ENCODE peak calls at places on chromosomes 2 and 18, in five cellular contexts. One of them, this sample, is unnamed.
A peak's percentile ranks its signal among the peaks of the same experiment; 100 is the strongest.

GRCh38 chr2:197037863-197038398 is 111.4 kb upstream of the PGAP1 start:
- DNase-seq in GM20000: no peak
- DNase-seq in GM12892: no peak
- DNase-seq in HFFc6: peak; percentile 6
- DNase-seq in GM06990: no peak
- DNase-seq in this sample: peak; percentile 10

GRCh38 chr2:236940497-236940896 is 145.2 kb upstream of the COPS8 start:
- DNase-seq in GM20000: no peak
- DNase-seq in GM12892: no peak
- DNase-seq in HFFc6: no peak
- DNase-seq in GM06990: no peak
- DNase-seq in this sample: no peak

GRCh38 chr18:48181132-48181823 is 227.9 kb downstream of the ZBTB7C start:
- DNase-seq in GM20000: no peak
- DNase-seq in GM12892: no peak
- DNase-seq in HFFc6: no peak
- DNase-seq in GM06990: no peak
- DNase-seq in this sample: no peak

GRCh38 chr18:36711813-36712444 is 116.9 kb downstream of the TPGS2 start:
- DNase-seq in GM20000: no peak
- DNase-seq in GM12892: no peak
- DNase-seq in HFFc6: peak; percentile 84
- DNase-seq in GM06990: no peak
- DNase-seq in this sample: peak; percentile 86

GRCh38 chr18:38362286-38362792 is 796.7 kb upstream of the CELF4 start:
- DNase-seq in GM20000: no peak
- DNase-seq in GM12892: no peak
- DNase-seq in HFFc6: no peak
- DNase-seq in GM06990: no peak
- DNase-seq in this sample: no peak

GRCh38 chr2:98505311-98505808 is 60.7 kb downstream of the INPP4A start:
- DNase-seq in GM20000: no peak
- DNase-seq in GM12892: no peak
- DNase-seq in HFFc6: no peak
- DNase-seq in GM06990: no peak
- DNase-seq in this sample: peak; percentile 48

GRCh38 chr2:96548558-96549465 is 12.3 kb downstream of the ARID5A start:
- DNase-seq in GM20000: no peak
- DNase-seq in GM12892: no peak
- DNase-seq in HFFc6: no peak
- DNase-seq in GM06990: no peak
- DNase-seq in this sample: no peak

GRCh38 chr2:84958135-84959044 is 12.6 kb upstream of the KCMF1 start:
- DNase-seq in GM20000: no peak
- DNase-seq in GM12892: no peak
- DNase-seq in HFFc6: peak; percentile 93
- DNase-seq in GM06990: no peak
- DNase-seq in this sample: peak; percentile 100

GRCh38 chr2:53913721-53914120 is 54.0 kb upstream of the GPR75 start:
- DNase-seq in GM20000: peak; percentile 41
- DNase-seq in GM12892: peak; percentile 1
- DNase-seq in HFFc6: peak; percentile 25
- DNase-seq in GM06990: peak; percentile 4
- DNase-seq in this sample: peak; percentile 64

GRCh38 chr2:216108310-216108966 is 710 bp upstream of the XRCC5 start:
- DNase-seq in GM20000: no peak
- DNase-seq in GM12892: no peak
- DNase-seq in HFFc6: no peak
- DNase-seq in GM06990: no peak
- DNase-seq in this sample: peak; percentile 22

GRCh38 chr2:190678444-190679162 is 29.7 kb downstream of the NAB1 start:
- DNase-seq in GM20000: peak; percentile 46
- DNase-seq in GM12892: no peak
- DNase-seq in HFFc6: no peak
- DNase-seq in GM06990: peak; percentile 72
- DNase-seq in this sample: no peak

GRCh38 chr2:15954761-15955160 is 14.4 kb downstream of the MYCN start:
- DNase-seq in GM20000: no peak
- DNase-seq in GM12892: no peak
- DNase-seq in HFFc6: no peak
- DNase-seq in GM06990: no peak
- DNase-seq in this sample: no peak

GRCh38 chr2:62293490-62294212 is 97.7 kb downstream of the B3GNT2 start:
- DNase-seq in GM20000: no peak
- DNase-seq in GM12892: no peak
- DNase-seq in HFFc6: no peak
- DNase-seq in GM06990: peak; percentile 41
- DNase-seq in this sample: peak; percentile 96

GRCh38 chr2:101596346-101596745 is 101.2 kb upstream of the MAP4K4 start:
- DNase-seq in GM20000: no peak
- DNase-seq in GM12892: no peak
- DNase-seq in HFFc6: no peak
- DNase-seq in GM06990: no peak
- DNase-seq in this sample: peak; percentile 84

GRCh38 chr18:63220903-63221302 is 98.7 kb downstream of the BCL2 start:
- DNase-seq in GM20000: no peak
- DNase-seq in GM12892: no peak
- DNase-seq in HFFc6: no peak
- DNase-seq in GM06990: no peak
- DNase-seq in this sample: no peak

GRCh38 chr2:208373460-208374089 is 33.0 kb upstream of the PTH2R start:
- DNase-seq in GM20000: peak; percentile 70
- DNase-seq in GM12892: peak; percentile 25
- DNase-seq in HFFc6: peak; percentile 51
- DNase-seq in GM06990: no peak
- DNase-seq in this sample: peak; percentile 58

GRCh38 chr2:99476629-99477028 is 13.2 kb downstream of the REV1 start:
- DNase-seq in GM20000: no peak
- DNase-seq in GM12892: no peak
- DNase-seq in HFFc6: no peak
- DNase-seq in GM06990: no peak
- DNase-seq in this sample: no peak

GRCh38 chr18:43543236-43543635 is 265.9 kb upstream of the SYT4 start:
- DNase-seq in GM20000: no peak
- DNase-seq in GM12892: no peak
- DNase-seq in HFFc6: no peak
- DNase-seq in GM06990: no peak
- DNase-seq in this sample: no peak

GRCh38 chr2:164933751-164934189 is 21.6 kb downstream of the SLC38A11 start:
- DNase-seq in GM20000: no peak
- DNase-seq in GM12892: no peak
- DNase-seq in HFFc6: no peak
- DNase-seq in GM06990: no peak
- DNase-seq in this sample: no peak

GRCh38 chr2:69544951-69545350 is 98.6 kb downstream of the AAK1 start:
- DNase-seq in GM20000: no peak
- DNase-seq in GM12892: no peak
- DNase-seq in HFFc6: no peak
- DNase-seq in GM06990: no peak
- DNase-seq in this sample: no peak

GRCh38 chr2:118371500-118371899 is 283.2 kb downstream of the INSIG2 start:
- DNase-seq in GM20000: peak; percentile 23
- DNase-seq in GM12892: no peak
- DNase-seq in HFFc6: peak; percentile 15
- DNase-seq in GM06990: no peak
- DNase-seq in this sample: peak; percentile 57

GRCh38 chr2:236715511-236715961 is 145.9 kb downstream of the ACKR3 start:
- DNase-seq in GM20000: no peak
- DNase-seq in GM12892: no peak
- DNase-seq in HFFc6: no peak
- DNase-seq in GM06990: no peak
- DNase-seq in this sample: no peak

GRCh38 chr2:6977095-6977777 is 60.0 kb downstream of the RNF144A start:
- DNase-seq in GM20000: no peak
- DNase-seq in GM12892: no peak
- DNase-seq in HFFc6: no peak
- DNase-seq in GM06990: no peak
- DNase-seq in this sample: no peak

GRCh38 chr2:240797500-240797895 is 22.5 kb downstream of the KIF1A start:
- DNase-seq in GM20000: no peak
- DNase-seq in GM12892: no peak
- DNase-seq in HFFc6: no peak
- DNase-seq in GM06990: no peak
- DNase-seq in this sample: no peak

GRCh38 chr2:5594288-5594687 is 97.9 kb upstream of the SOX11 start:
- DNase-seq in GM20000: no peak
- DNase-seq in GM12892: no peak
- DNase-seq in HFFc6: no peak
- DNase-seq in GM06990: no peak
- DNase-seq in this sample: no peak

GRCh38 chr18:22412502-22412901 is 5.2 kb downstream of the CTAGE1 start:
- DNase-seq in GM20000: no peak
- DNase-seq in GM12892: no peak
- DNase-seq in HFFc6: no peak
- DNase-seq in GM06990: no peak
- DNase-seq in this sample: no peak

GRCh38 chr2:146489386-146489785 is 1355.4 kb upstream of the ACVR2A start:
- DNase-seq in GM20000: no peak
- DNase-seq in GM12892: no peak
- DNase-seq in HFFc6: no peak
- DNase-seq in GM06990: no peak
- DNase-seq in this sample: peak; percentile 69

GRCh38 chr2:69779258-69779989 is 37.5 kb downstream of the ANXA4 start:
- DNase-seq in GM20000: no peak
- DNase-seq in GM12892: no peak
- DNase-seq in HFFc6: peak; percentile 17
- DNase-seq in GM06990: no peak
- DNase-seq in this sample: peak; percentile 45

GRCh38 chr2:174180165-174180724 is 68.1 kb downstream of the OLA1 start:
- DNase-seq in GM20000: no peak
- DNase-seq in GM12892: no peak
- DNase-seq in HFFc6: peak; percentile 28
- DNase-seq in GM06990: no peak
- DNase-seq in this sample: peak; percentile 20

GRCh38 chr18:75247041-75247551 is 36.5 kb downstream of the TSHZ1 start:
- DNase-seq in GM20000: peak; percentile 59
- DNase-seq in GM12892: no peak
- DNase-seq in HFFc6: no peak
- DNase-seq in GM06990: no peak
- DNase-seq in this sample: peak; percentile 12

GRCh38 chr2:201793631-201794030 is 12.7 kb upstream of the CDK15 start:
- DNase-seq in GM20000: no peak
- DNase-seq in GM12892: no peak
- DNase-seq in HFFc6: peak; percentile 41
- DNase-seq in GM06990: no peak
- DNase-seq in this sample: no peak

GRCh38 chr2:15141211-15141610 is 419.9 kb downstream of the NBAS start:
- DNase-seq in GM20000: no peak
- DNase-seq in GM12892: no peak
- DNase-seq in HFFc6: no peak
- DNase-seq in GM06990: no peak
- DNase-seq in this sample: no peak

GRCh38 chr2:32262105-32262504 is 2.6 kb downstream of the NLRC4 start:
- DNase-seq in GM20000: no peak
- DNase-seq in GM12892: no peak
- DNase-seq in HFFc6: no peak
- DNase-seq in GM06990: no peak
- DNase-seq in this sample: no peak

GRCh38 chr2:26616032-26616863 is 24.9 kb downstream of the CIB4 start:
- DNase-seq in GM20000: no peak
- DNase-seq in GM12892: no peak
- DNase-seq in HFFc6: no peak
- DNase-seq in GM06990: no peak
- DNase-seq in this sample: no peak

GRCh38 chr2:219104107-219105050 is 43.7 kb upstream of the IHH start:
- DNase-seq in GM20000: peak; percentile 60
- DNase-seq in GM12892: peak; percentile 34
- DNase-seq in HFFc6: peak; percentile 35
- DNase-seq in GM06990: no peak
- DNase-seq in this sample: peak; percentile 44

GRCh38 chr2:11508279-11508678 is 25.6 kb upstream of the GREB1 start:
- DNase-seq in GM20000: no peak
- DNase-seq in GM12892: no peak
- DNase-seq in HFFc6: no peak
- DNase-seq in GM06990: no peak
- DNase-seq in this sample: no peak

GRCh38 chr18:49249523-49249922 is 210.9 kb downstream of the DYM start:
- DNase-seq in GM20000: no peak
- DNase-seq in GM12892: no peak
- DNase-seq in HFFc6: peak; percentile 87
- DNase-seq in GM06990: no peak
- DNase-seq in this sample: peak; percentile 74

GRCh38 chr2:153077311-153077710 is 358.9 kb downstream of the ARL6IP6 start:
- DNase-seq in GM20000: no peak
- DNase-seq in GM12892: no peak
- DNase-seq in HFFc6: no peak
- DNase-seq in GM06990: no peak
- DNase-seq in this sample: no peak

GRCh38 chr2:149037851-149038250 is 648 bp upstream of the LYPD6B start:
- DNase-seq in GM20000: no peak
- DNase-seq in GM12892: no peak
- DNase-seq in HFFc6: no peak
- DNase-seq in GM06990: no peak
- DNase-seq in this sample: peak; percentile 50

GRCh38 chr2:191556463-191556862 is 121.5 kb upstream of the NABP1 start:
- DNase-seq in GM20000: no peak
- DNase-seq in GM12892: no peak
- DNase-seq in HFFc6: no peak
- DNase-seq in GM06990: no peak
- DNase-seq in this sample: no peak